ENCODE peak calls at places on chromosomes 6 and 20, in five cellular contexts. P, J, R, D and O are unnamed samples. For H3K4me1, the result is how much of the 10 kb centered on the place peaks cover.

GRCh38 chr6:63819831-63820230 is 184.2 kb downstream of the PHF3 start:
- DNase-seq in P (no peak), J (peak), R (no peak), D (peak), O (peak)

GRCh38 chr6:166333172-166333995 is 9.0 kb downstream of the SFT2D1 start:
- DNase-seq in P (no peak), J (no peak), R (no peak), D (no peak), O (no peak)

GRCh38 chr6:40308533-40309306 is 278.4 kb downstream of the LRFN2 start:
- DNase-seq in P (peak), J (peak), R (peak), D (peak), O (peak)

GRCh38 chr20:19913927-19914614 is 103.1 kb upstream of the NAA20 start:
- DNase-seq in P (peak), J (no peak), R (no peak), D (peak), O (no peak)

GRCh38 chr6:167706313-167707109 is 120.2 kb upstream of the AFDN start:
- DNase-seq in P (no peak), J (no peak), R (no peak), D (no peak), O (no peak)

GRCh38 chr6:35011096-35012041 is 122.3 kb downstream of the ANKS1A start:
- DNase-seq in P (no peak), J (no peak), R (no peak), D (peak), O (no peak)

GRCh38 chr6:84669945-84670344 is 94.5 kb downstream of the TBX18 start:
- DNase-seq in P (no peak), J (no peak), R (no peak), D (no peak), O (no peak)

GRCh38 chr6:144036064-144036873 is 28.2 kb upstream of the PLAGL1 start:
- DNase-seq in P (no peak), J (peak), R (peak), D (peak), O (peak)

GRCh38 chr6:30091577-30092381 is 16.2 kb upstream of the RNF39 start:
- DNase-seq in P (peak), J (peak), R (no peak), D (peak), O (peak)

GRCh38 chr6:96939019-96939805 is 14.7 kb downstream of the KLHL32 start:
- DNase-seq in P (peak), J (peak), R (no peak), D (peak), O (no peak)

GRCh38 chr20:63754008-63754407 is 14.4 kb downstream of the SLC2A4RG start:
- DNase-seq in P (no peak), J (no peak), R (no peak), D (no peak), O (no peak)

GRCh38 chr20:61524956-61525666 is 273.1 kb downstream of the CDH4 start:
- DNase-seq in P (no peak), J (no peak), R (no peak), D (no peak), O (no peak)

GRCh38 chr6:45467853-45468252 is 90.1 kb upstream of the SUPT3H start:
- DNase-seq in P (no peak), J (no peak), R (no peak), D (no peak), O (no peak)

GRCh38 chr6:26032387-26033131 is 54.7 kb upstream of the HFE start:
- DNase-seq in P (peak), J (peak), R (peak), D (peak), O (no peak)

GRCh38 chr6:85580104-85580877 is 13.4 kb downstream of the SNX14 start:
- DNase-seq in P (peak), J (no peak), R (no peak), D (peak), O (no peak)

GRCh38 chr6:126662966-126663365 is 323.1 kb downstream of the CENPW start:
- DNase-seq in P (no peak), J (no peak), R (no peak), D (no peak), O (no peak)

GRCh38 chr6:67411036-67411435 is 1224.0 kb upstream of the ADGRB3 start:
- DNase-seq in P (peak), J (no peak), R (no peak), D (no peak), O (no peak)

GRCh38 chr6:122652431-122652830 is 42.2 kb downstream of the PKIB start:
- DNase-seq in P (peak), J (peak), R (no peak), D (peak), O (no peak)

GRCh38 chr6:122651031-122651430 is 40.8 kb downstream of the PKIB start:
- DNase-seq in P (no peak), J (no peak), R (no peak), D (no peak), O (no peak)

GRCh38 chr6:122653094-122653493 is 42.9 kb downstream of the PKIB start:
- DNase-seq in P (peak), J (no peak), R (no peak), D (no peak), O (no peak)

GRCh38 chr6:122651604-122652003 is 41.4 kb downstream of the PKIB start:
- DNase-seq in P (peak), J (peak), R (no peak), D (peak), O (peak)

DNA sequence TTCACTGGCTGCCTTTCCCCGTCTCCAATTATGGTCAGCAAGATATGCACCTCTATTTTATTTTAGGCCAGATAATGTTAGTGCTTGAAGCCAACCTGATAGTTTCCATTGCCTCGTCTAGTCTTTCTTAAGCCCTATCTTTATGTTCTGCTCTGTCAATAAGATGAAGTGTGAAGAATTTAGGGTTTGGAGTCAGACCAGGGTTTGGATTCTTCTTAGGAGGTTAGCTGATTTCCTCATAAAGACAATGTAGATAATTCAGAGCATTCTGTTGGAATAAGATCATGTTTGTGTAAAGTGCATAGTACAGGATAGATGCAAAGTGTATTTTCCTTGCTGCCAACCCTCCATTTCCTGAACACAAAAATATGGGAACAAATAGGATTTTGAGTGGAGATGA is 43.8 kb downstream of the PKIB start:
- DNase-seq in P (no peak), J (no peak), R (no peak), D (no peak), O (peak)
- H3K4me1 ChIP-seq in P (half or more), J (under half), R (under half), D (under half), O (under half)

GRCh38 chr6:32194388-32194787 is 1.9 kb upstream of the GPSM3 start:
- DNase-seq in P (no peak), J (no peak), R (no peak), D (no peak), O (no peak)
- H3K4me3 ChIP-seq in P (no peak), J (no peak), R (no peak), D (no peak), O (no peak)

GRCh38 chr6:57261896-57262295 is 39.8 kb upstream of the RAB23 start:
- DNase-seq in P (no peak), J (no peak), R (no peak), D (peak), O (no peak)
- H3K9ac ChIP-seq in P (no peak), J (no peak), R (no peak), D (peak), O (peak)

DNA sequence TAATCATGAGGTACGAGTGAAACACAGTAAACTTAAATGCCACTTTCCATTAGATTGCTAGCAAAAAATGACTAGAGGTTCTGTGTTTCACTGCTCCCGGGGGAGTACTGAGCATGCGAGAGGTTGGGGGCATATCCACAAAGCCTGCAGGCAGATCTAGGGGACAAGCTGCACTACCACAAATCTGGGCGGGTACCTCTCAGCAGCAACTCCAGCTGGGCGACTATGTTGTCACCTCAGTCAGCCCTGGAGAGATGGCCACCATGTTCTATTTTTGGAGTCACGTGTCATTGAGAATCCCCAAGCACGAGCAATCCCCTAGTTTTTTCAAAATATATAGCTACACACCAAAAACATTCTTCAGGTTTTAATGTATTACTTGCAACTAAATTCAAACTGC is 24.3 kb upstream of the MYLIP start:
- DNase-seq in P (no peak), J (no peak), R (no peak), D (no peak), O (no peak)
- H3K4me1 ChIP-seq in P (under half), J (under half), R (under half), D (under half), O (under half)

DNA sequence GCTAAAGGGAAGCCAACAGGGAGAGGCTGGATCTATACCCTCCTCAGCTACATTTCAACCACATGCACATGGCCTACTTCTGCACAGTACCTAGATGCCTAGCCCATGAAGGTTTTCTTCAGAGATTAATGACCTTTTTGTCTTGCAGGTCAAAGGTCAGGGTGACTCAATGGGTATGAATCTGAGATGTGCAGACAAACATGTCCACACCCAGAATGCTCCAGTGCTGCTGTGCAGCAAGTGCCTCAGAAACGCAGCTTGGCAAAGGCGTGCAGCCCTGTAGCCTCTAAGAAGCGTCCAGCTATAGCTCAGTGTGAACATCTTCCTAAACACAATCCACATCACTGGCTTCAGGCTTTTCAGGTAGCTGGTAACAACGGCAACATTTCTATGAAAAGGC is 24.4 kb downstream of the MAP1LC3A start:
- DNase-seq in P (no peak), J (peak), R (no peak), D (peak), O (no peak)
- H3K4me3 ChIP-seq in P (no peak), J (no peak), R (no peak), D (no peak), O (no peak)

GRCh38 chr6:105764318-105764717 is 321.8 kb upstream of the PRDM1 start:
- DNase-seq in P (no peak), J (no peak), R (no peak), D (no peak), O (no peak)
- H3K9ac ChIP-seq in P (no peak), J (no peak), R (no peak), D (no peak), O (no peak)